ENCODE peak calls at places on chromosome 22, in four cellular contexts. G is tibial nerve, M is stomach, T is uterus. F is an unnamed sample.

GRCh38 chr22:26406118-26406517 is 22.9 kb upstream of the ASPHD2 start:
- DNase-seq in G (no peak), M (no peak), T (no peak), F (no peak)

GRCh38 chr22:24555160-24555495 is 190 bp upstream of the GUCD1 start:
- DNase-seq in G (peak; percentile 100), M (peak; percentile 100), T (peak; percentile 100), F (peak; percentile 96)

GRCh38 chr22:27866136-27867091 is 52.6 kb downstream of the PITPNB start:
- DNase-seq in G (peak; percentile 45), M (peak; percentile 33), T (peak; percentile 61), F (no peak)

GRCh38 chr22:46292727-46293126 is 3.9 kb upstream of the GTSE1 start:
- DNase-seq in G (no peak), M (no peak), T (no peak), F (no peak)

GRCh38 chr22:49827853-49828598 is at the start of gene BRD1:
- DNase-seq in G (no peak), M (peak; percentile 73), T (peak; percentile 56), F (no peak)

GRCh38 chr22:39960791-39961746 is 872 bp downstream of the TMA7B start:
- DNase-seq in G (no peak), M (peak; percentile 40), T (no peak), F (no peak)

GRCh38 chr22:49849161-49850020 is 4.3 kb upstream of the ZBED4 start:
- DNase-seq in G (no peak), M (no peak), T (no peak), F (no peak)

GRCh38 chr22:26800858-26801257 is 143.5 kb downstream of the MIAT start:
- DNase-seq in G (no peak), M (no peak), T (no peak), F (no peak)

GRCh38 chr22:47063071-47063509 is 300.6 kb downstream of the TBC1D22A start:
- DNase-seq in G (no peak), M (peak; percentile 14), T (no peak), F (no peak)

GRCh38 chr22:30810105-30810504 is 115.4 kb downstream of the OSBP2 start:
- DNase-seq in G (no peak), M (no peak), T (no peak), F (no peak)

GRCh38 chr22:46916886-46917625 is 154.6 kb downstream of the TBC1D22A start:
- DNase-seq in G (no peak), M (no peak), T (no peak), F (no peak)

GRCh38 chr22:29580200-29580810 is 608 bp downstream of the NIPSNAP1 start:
- DNase-seq in G (no peak), M (no peak), T (no peak), F (no peak)

GRCh38 chr22:28799125-28799833 is 1.1 kb downstream of the XBP1 start:
- DNase-seq in G (peak; percentile 44), M (no peak), T (peak; percentile 66), F (no peak)

GRCh38 chr22:24796860-24797259 is 9.2 kb upstream of the SGSM1 start:
- DNase-seq in G (no peak), M (no peak), T (no peak), F (no peak)

GRCh38 chr22:29559030-29559429 is 5.5 kb upstream of the THOC5 start:
- DNase-seq in G (no peak), M (no peak), T (no peak), F (no peak)

GRCh38 chr22:29306175-29306829 is at the start of gene GAS2L1:
- DNase-seq in G (peak; percentile 68), M (peak; percentile 81), T (peak; percentile 86), F (no peak)

DNA sequence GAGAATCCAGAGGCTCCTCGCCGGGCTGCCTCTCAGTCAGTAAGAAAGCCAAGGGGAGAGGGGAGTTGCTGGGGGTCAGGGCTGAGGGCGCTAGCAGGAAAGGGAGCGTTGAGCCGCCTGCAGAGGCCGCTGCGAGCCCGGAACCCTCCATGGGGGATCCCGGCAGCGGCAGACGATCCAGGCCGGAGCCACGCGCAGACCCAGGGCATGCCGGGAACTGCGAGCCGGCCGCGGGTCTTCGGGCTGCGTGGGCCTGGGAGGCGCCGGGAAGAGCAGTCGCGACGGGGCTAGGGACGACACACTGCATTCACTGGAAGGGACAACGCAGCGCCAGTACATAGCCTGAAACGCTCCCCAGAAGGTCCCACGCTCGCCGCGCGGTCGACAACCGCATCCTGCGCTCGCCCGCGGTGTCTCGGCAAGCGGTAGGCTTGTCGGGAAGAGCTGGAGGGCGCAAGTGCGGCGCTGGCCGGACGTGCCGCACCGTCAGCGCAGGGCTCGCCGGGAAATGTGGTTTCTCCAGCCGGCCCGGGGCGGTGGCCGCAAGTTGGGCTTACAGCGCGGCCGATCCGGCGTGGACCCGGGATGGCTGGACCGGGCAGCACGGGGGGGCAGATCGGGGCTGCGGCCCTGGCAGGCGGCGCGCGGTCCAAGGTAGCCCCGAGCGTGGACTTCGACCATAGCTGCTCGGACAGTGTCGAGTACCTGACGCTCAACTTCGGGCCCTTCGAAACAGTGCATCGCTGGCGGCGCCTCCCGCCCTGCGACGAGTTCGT is at the start of gene LZTR1:
- DNase-seq in G (peak; percentile 66), M (peak; percentile 83), T (peak; percentile 80), F (no peak)
- TF ChIP-seq CTCF in G (peak; percentile 55), M (peak; percentile 40), T (peak; percentile 67), F (peak; percentile 64)

GRCh38 chr22:20115691-20116375 is at the start of gene RANBP1:
- DNase-seq in G (no peak), M (no peak), T (no peak), F (no peak)

GRCh38 chr22:20116376-20116950 is 559 bp downstream of the RANBP1 start:
- DNase-seq in G (no peak), M (no peak), T (peak; percentile 41), F (no peak)

GRCh38 chr22:20118572-20119020 is 1.6 kb upstream of the TRMT2A start:
- DNase-seq in G (no peak), M (no peak), T (no peak), F (no peak)

GRCh38 chr22:20117656-20118571 is 888 bp upstream of the TRMT2A start:
- DNase-seq in G (no peak), M (no peak), T (no peak), F (no peak)

GRCh38 chr22:20116951-20117645 is at the start of gene TRMT2A:
- DNase-seq in G (peak; percentile 98), M (peak; percentile 99), T (peak; percentile 99), F (peak; percentile 93)
- TF ChIP-seq POLR2A in G (peak; percentile 34), M (no peak), T (peak; percentile 68), F (peak; percentile 66)

DNA sequence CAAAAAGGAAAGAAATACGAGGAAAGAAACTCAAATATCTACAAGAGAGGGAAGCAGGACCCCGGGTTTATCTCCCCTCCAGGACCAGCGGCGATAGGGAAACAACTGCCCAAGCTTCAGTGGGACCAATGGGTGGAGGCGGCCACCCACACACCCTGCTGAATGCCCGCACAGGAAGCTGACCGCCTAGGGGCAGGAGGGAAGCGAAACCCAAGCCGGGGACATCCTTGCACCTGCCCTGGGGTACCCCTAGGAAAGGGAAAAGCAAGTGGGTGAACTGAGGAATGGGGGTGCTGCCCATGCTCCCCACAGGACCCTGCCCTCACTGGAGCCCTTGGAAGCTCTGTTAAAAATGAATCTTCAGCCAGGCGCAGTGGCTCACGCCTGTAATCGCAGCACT is 27.6 kb upstream of the HMOX1 start:
- DNase-seq in G (no peak), M (no peak), T (no peak), F (no peak)
- H3K27ac ChIP-seq in G (peak overlapping the region; percentile 50), M (peak overlapping the region; percentile 79), T (no peak overlapping the region), F (no peak overlapping the region)

GRCh38 chr22:43955040-43955882 is at the start of gene SAMM50:
- DNase-seq in G (peak; percentile 77), M (peak; percentile 94), T (peak; percentile 92), F (peak; percentile 53)
- TF ChIP-seq CTCF in G (no peak), M (no peak), T (no peak), F (no peak)

GRCh38 chr22:20509344-20510047 is 2.1 kb downstream of the MED15 start:
- DNase-seq in G (peak; percentile 31), M (peak; percentile 67), T (peak; percentile 66), F (no peak)
- TF ChIP-seq POLR2A in G (peak; percentile 23), M (no peak), T (peak; percentile 18), F (peak; percentile 49)

GRCh38 chr22:23035557-23036277 is 34.6 kb upstream of the GNAZ start:
- DNase-seq in G (no peak), M (no peak), T (no peak), F (no peak)
- H3K27ac ChIP-seq in G (no peak overlapping the region), M (no peak overlapping the region), T (no peak overlapping the region), F (no peak overlapping the region)

GRCh38 chr22:32644252-32645100 is 157.0 kb upstream of the TIMP3 start:
- DNase-seq in G (peak; percentile 23), M (peak; percentile 40), T (peak; percentile 39), F (no peak)
- TF ChIP-seq CTCF in G (no peak), M (no peak), T (no peak), F (no peak)